ENCODE peak calls at places on chromosome 17, in six cellular contexts. One of them, this sample, is unnamed.

GRCh38 chr17:12584727-12585126 is 81.0 kb upstream of the MYOCD start:
- DNase-seq in SK-N-SH: no peak
- DNase-seq in GM12878: no peak
- DNase-seq in H1: no peak
- DNase-seq in HCT116: no peak
- DNase-seq in K562: no peak
- DNase-seq in this sample: no peak

GRCh38 chr17:77741109-77741508 is 217.4 kb upstream of the TNRC6C start:
- DNase-seq in SK-N-SH: no peak
- DNase-seq in GM12878: no peak
- DNase-seq in H1: peak
- DNase-seq in HCT116: no peak
- DNase-seq in K562: peak
- DNase-seq in this sample: no peak

GRCh38 chr17:55265434-55266021 is 768 bp downstream of the HLF start:
- DNase-seq in SK-N-SH: peak
- DNase-seq in GM12878: no peak
- DNase-seq in H1: no peak
- DNase-seq in HCT116: no peak
- DNase-seq in K562: no peak
- DNase-seq in this sample: no peak

GRCh38 chr17:27466748-27467375 is 10.6 kb downstream of the KSR1 start:
- DNase-seq in SK-N-SH: no peak
- DNase-seq in GM12878: peak
- DNase-seq in H1: no peak
- DNase-seq in HCT116: no peak
- DNase-seq in K562: no peak
- DNase-seq in this sample: no peak

GRCh38 chr17:22703786-22704441 is 1011.6 kb downstream of the KCNJ18 start:
- DNase-seq in SK-N-SH: peak
- DNase-seq in GM12878: no peak
- DNase-seq in H1: no peak
- DNase-seq in HCT116: no peak
- DNase-seq in K562: peak
- DNase-seq in this sample: peak

GRCh38 chr17:42653179-42654124 is 5.6 kb upstream of the TUBG2 start:
- DNase-seq in SK-N-SH: peak
- DNase-seq in GM12878: no peak
- DNase-seq in H1: no peak
- DNase-seq in HCT116: no peak
- DNase-seq in K562: peak
- DNase-seq in this sample: no peak

GRCh38 chr17:59845595-59846390 is 47.0 kb downstream of the TUBD1 start:
- DNase-seq in SK-N-SH: no peak
- DNase-seq in GM12878: no peak
- DNase-seq in H1: no peak
- DNase-seq in HCT116: peak
- DNase-seq in K562: peak
- DNase-seq in this sample: peak

GRCh38 chr17:61368049-61368831 is 31.4 kb upstream of the TBX2 start:
- DNase-seq in SK-N-SH: no peak
- DNase-seq in GM12878: no peak
- DNase-seq in H1: no peak
- DNase-seq in HCT116: no peak
- DNase-seq in K562: no peak
- DNase-seq in this sample: no peak

GRCh38 chr17:16419929-16420271 is 4.5 kb downstream of the TRPV2 start:
- DNase-seq in SK-N-SH: no peak
- DNase-seq in GM12878: no peak
- DNase-seq in H1: no peak
- DNase-seq in HCT116: no peak
- DNase-seq in K562: no peak
- DNase-seq in this sample: no peak

GRCh38 chr17:37848690-37849616 is 75.3 kb upstream of the TBC1D3K start:
- DNase-seq in SK-N-SH: no peak
- DNase-seq in GM12878: peak
- DNase-seq in H1: no peak
- DNase-seq in HCT116: peak
- DNase-seq in K562: no peak
- DNase-seq in this sample: no peak

GRCh38 chr17:4807534-4808377 is 804 bp downstream of the PLD2 start:
- DNase-seq in SK-N-SH: peak
- DNase-seq in GM12878: no peak
- DNase-seq in H1: no peak
- DNase-seq in HCT116: no peak
- DNase-seq in K562: no peak
- DNase-seq in this sample: no peak

GRCh38 chr17:28008526-28008925 is 34.0 kb upstream of the NLK start:
- DNase-seq in SK-N-SH: no peak
- DNase-seq in GM12878: no peak
- DNase-seq in H1: peak
- DNase-seq in HCT116: peak
- DNase-seq in K562: peak
- DNase-seq in this sample: peak

GRCh38 chr17:17352836-17353624 is 49.9 kb downstream of the NT5M start:
- DNase-seq in SK-N-SH: peak
- DNase-seq in GM12878: no peak
- DNase-seq in H1: no peak
- DNase-seq in HCT116: no peak
- DNase-seq in K562: no peak
- DNase-seq in this sample: no peak

GRCh38 chr17:75133001-75133400 is 1.5 kb upstream of the NT5C start:
- DNase-seq in SK-N-SH: no peak
- DNase-seq in GM12878: no peak
- DNase-seq in H1: no peak
- DNase-seq in HCT116: no peak
- DNase-seq in K562: no peak
- DNase-seq in this sample: no peak

DNA sequence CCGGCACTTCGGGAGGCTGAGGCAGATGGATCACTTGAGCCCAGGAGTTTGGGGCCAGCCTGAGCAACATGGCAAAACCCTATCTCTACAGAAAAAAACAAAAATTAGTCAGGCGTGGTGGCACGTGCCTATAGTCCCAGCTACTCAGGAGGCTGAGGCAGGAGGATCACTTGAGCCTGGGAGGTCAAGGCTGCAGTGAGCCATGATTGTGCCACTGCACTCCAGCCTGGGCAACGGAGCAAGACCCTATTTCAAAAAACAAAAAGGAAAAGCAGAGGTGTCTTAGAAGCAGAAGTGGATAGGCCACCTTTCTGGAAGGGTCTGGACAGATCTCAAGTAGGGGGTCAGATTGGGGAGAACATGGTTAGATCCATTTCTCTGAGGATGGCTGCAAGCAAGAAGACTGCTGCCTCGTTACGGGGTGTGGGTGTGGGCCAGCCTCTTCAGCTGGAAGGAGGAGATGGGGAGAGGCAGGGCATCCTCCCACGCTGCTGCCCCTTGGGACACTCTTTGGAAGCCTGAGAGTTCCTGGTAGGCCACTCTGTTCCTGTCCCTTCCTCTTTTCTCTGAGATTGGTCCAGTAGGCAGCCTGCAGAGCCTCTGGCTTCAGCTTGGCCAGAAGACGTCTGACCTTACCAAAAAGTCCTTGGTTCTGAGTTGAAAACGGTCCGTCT is 208.0 kb downstream of the MSI2 start:
- DNase-seq in SK-N-SH: no peak
- DNase-seq in GM12878: no peak
- DNase-seq in H1: no peak
- DNase-seq in HCT116: no peak
- DNase-seq in K562: no peak
- DNase-seq in this sample: no peak
- TF ChIP-seq JUND in SK-N-SH: no peak
- TF ChIP-seq JUND in GM12878: no peak
- TF ChIP-seq JUND in H1: no peak
- TF ChIP-seq JUND in HCT116: no peak
- TF ChIP-seq JUND in K562: no peak
- TF ChIP-seq JUND in this sample: no peak

GRCh38 chr17:50649042-50649908 is 14.6 kb downstream of the ABCC3 start:
- DNase-seq in SK-N-SH: no peak
- DNase-seq in GM12878: no peak
- DNase-seq in H1: no peak
- DNase-seq in HCT116: peak
- DNase-seq in K562: no peak
- DNase-seq in this sample: no peak
- TF ChIP-seq JUND in SK-N-SH: no peak
- TF ChIP-seq JUND in GM12878: no peak
- TF ChIP-seq JUND in H1: no peak
- TF ChIP-seq JUND in HCT116: peak
- TF ChIP-seq JUND in K562: no peak
- TF ChIP-seq JUND in this sample: no peak

GRCh38 chr17:71919896-71920295 is 200.9 kb upstream of the SOX9 start:
- DNase-seq in SK-N-SH: no peak
- DNase-seq in GM12878: no peak
- DNase-seq in H1: no peak
- DNase-seq in HCT116: no peak
- DNase-seq in K562: no peak
- DNase-seq in this sample: no peak

GRCh38 chr17:71914812-71915211 is 206.0 kb upstream of the SOX9 start:
- DNase-seq in SK-N-SH: no peak
- DNase-seq in GM12878: no peak
- DNase-seq in H1: no peak
- DNase-seq in HCT116: no peak
- DNase-seq in K562: no peak
- DNase-seq in this sample: no peak

GRCh38 chr17:71919181-71919580 is 201.6 kb upstream of the SOX9 start:
- DNase-seq in SK-N-SH: no peak
- DNase-seq in GM12878: no peak
- DNase-seq in H1: no peak
- DNase-seq in HCT116: no peak
- DNase-seq in K562: no peak
- DNase-seq in this sample: no peak

GRCh38 chr17:71914042-71914441 is 206.8 kb upstream of the SOX9 start:
- DNase-seq in SK-N-SH: no peak
- DNase-seq in GM12878: no peak
- DNase-seq in H1: no peak
- DNase-seq in HCT116: no peak
- DNase-seq in K562: no peak
- DNase-seq in this sample: no peak

GRCh38 chr17:71917715-71918114 is 203.1 kb upstream of the SOX9 start:
- DNase-seq in SK-N-SH: no peak
- DNase-seq in GM12878: no peak
- DNase-seq in H1: no peak
- DNase-seq in HCT116: no peak
- DNase-seq in K562: no peak
- DNase-seq in this sample: no peak
- TF ChIP-seq JUND in SK-N-SH: no peak
- TF ChIP-seq JUND in GM12878: no peak
- TF ChIP-seq JUND in H1: no peak
- TF ChIP-seq JUND in HCT116: no peak
- TF ChIP-seq JUND in K562: no peak
- TF ChIP-seq JUND in this sample: no peak

GRCh38 chr17:72399608-72400487 is 279.0 kb downstream of the SOX9 start:
- DNase-seq in SK-N-SH: no peak
- DNase-seq in GM12878: no peak
- DNase-seq in H1: no peak
- DNase-seq in HCT116: no peak
- DNase-seq in K562: no peak
- DNase-seq in this sample: peak
- TF ChIP-seq JUND in SK-N-SH: no peak
- TF ChIP-seq JUND in GM12878: no peak
- TF ChIP-seq JUND in H1: no peak
- TF ChIP-seq JUND in HCT116: peak
- TF ChIP-seq JUND in K562: no peak
- TF ChIP-seq JUND in this sample: no peak

GRCh38 chr17:33560165-33560564 is 267.1 kb upstream of the ASIC2 start:
- DNase-seq in SK-N-SH: no peak
- DNase-seq in GM12878: no peak
- DNase-seq in H1: no peak
- DNase-seq in HCT116: no peak
- DNase-seq in K562: no peak
- DNase-seq in this sample: no peak
- TF ChIP-seq JUND in SK-N-SH: peak
- TF ChIP-seq JUND in GM12878: no peak
- TF ChIP-seq JUND in H1: no peak
- TF ChIP-seq JUND in HCT116: no peak
- TF ChIP-seq JUND in K562: no peak
- TF ChIP-seq JUND in this sample: no peak

GRCh38 chr17:1275962-1276736 is 3.3 kb upstream of the TRARG1 start:
- DNase-seq in SK-N-SH: peak
- DNase-seq in GM12878: no peak
- DNase-seq in H1: no peak
- DNase-seq in HCT116: peak
- DNase-seq in K562: peak
- DNase-seq in this sample: peak
- TF ChIP-seq JUND in SK-N-SH: no peak
- TF ChIP-seq JUND in GM12878: no peak
- TF ChIP-seq JUND in H1: peak
- TF ChIP-seq JUND in HCT116: no peak
- TF ChIP-seq JUND in K562: no peak
- TF ChIP-seq JUND in this sample: no peak

DNA sequence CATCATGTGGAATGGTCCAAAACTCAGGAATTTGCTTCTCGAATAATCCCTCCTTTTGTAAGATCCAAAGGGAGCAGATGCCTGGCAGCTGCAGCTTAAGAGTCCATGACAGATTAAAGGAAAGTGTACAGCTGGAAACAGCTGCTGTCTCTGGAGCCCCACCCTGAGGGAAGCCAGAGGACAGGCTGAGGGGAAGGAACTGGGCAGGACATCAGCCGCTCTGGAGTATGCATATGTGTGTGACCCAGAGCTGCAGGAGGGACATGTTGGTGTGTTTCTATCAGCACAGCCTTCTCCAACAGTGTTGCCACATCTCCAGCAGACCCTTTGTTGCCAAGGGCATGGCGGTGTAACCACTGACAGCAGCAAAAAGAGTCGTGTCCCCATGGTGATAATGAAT is 46.2 kb downstream of the CYB561 start:
- DNase-seq in SK-N-SH: peak
- DNase-seq in GM12878: no peak
- DNase-seq in H1: no peak
- DNase-seq in HCT116: no peak
- DNase-seq in K562: no peak
- DNase-seq in this sample: no peak
- TF ChIP-seq JUND in SK-N-SH: no peak
- TF ChIP-seq JUND in GM12878: no peak
- TF ChIP-seq JUND in H1: no peak
- TF ChIP-seq JUND in HCT116: no peak
- TF ChIP-seq JUND in K562: no peak
- TF ChIP-seq JUND in this sample: no peak